ENCODE peak calls at places on chromosomes 4 and X, in nine cellular contexts. A is HepG2, E is fibroblast of lung, K is IMR-90, W is mesendoderm, L is neural progenitor cell, S is GM23248, M is MM.1S, B is endothelial cell of umbilical vein. D is an unnamed sample.

GRCh38 chr4:15756361-15756861 is 21.7 kb upstream of the CD38 start:
- DNase-seq in B (no peak), A (peak; percentile 16), K (peak; percentile 26), L (no peak), E (peak; percentile 52), M (peak; percentile 95), W (no peak), S (peak; percentile 33), D (peak; percentile 91)

GRCh38 chrX:70012756-70013155 is 37.0 kb downstream of the AWAT2 start:
- DNase-seq in S (no peak), W (peak; percentile 50), M (no peak), A (no peak), L (no peak), E (no peak), B (no peak), K (no peak), D (no peak)

GRCh38 chr4:47831026-47831689 is 6.7 kb downstream of the CORIN start:
- DNase-seq in E (no peak), S (no peak), A (no peak), M (no peak), W (no peak), B (no peak), L (no peak), K (no peak), D (no peak)

GRCh38 chr4:70704333-70705145 is 16.2 kb downstream of the UTP3 start:
- DNase-seq in S (peak; percentile 84), E (peak; percentile 68), L (peak; percentile 95), W (peak; percentile 95), K (peak; percentile 67), B (peak; percentile 81), M (peak; percentile 82), A (peak; percentile 67), D (peak; percentile 56)

GRCh38 chr4:108881190-108881589 is 118.3 kb upstream of the ETNPPL start:
- DNase-seq in W (peak; percentile 59), K (peak; percentile 96), S (peak; percentile 68), B (peak; percentile 85), E (peak; percentile 44), L (peak; percentile 28), A (no peak), M (no peak), D (peak; percentile 38)

GRCh38 chr4:6362243-6362885 is 92.7 kb downstream of the WFS1 start:
- DNase-seq in K (no peak), W (peak; percentile 33), L (no peak), A (no peak), E (no peak), S (no peak), M (no peak), B (no peak), D (no peak)

GRCh38 chr4:8854016-8854415 is 17.6 kb downstream of the HMX1 start:
- DNase-seq in A (no peak), K (no peak), B (no peak), M (no peak), S (no peak), E (no peak), L (no peak), W (no peak), D (no peak)

GRCh38 chrX:151505796-151506195 is 57.7 kb upstream of the PASD1 start:
- DNase-seq in S (peak; percentile 54), L (peak; percentile 57), M (no peak), B (peak; percentile 0), E (no peak), W (peak; percentile 53), K (no peak), A (peak; percentile 3), D (peak; percentile 21)

GRCh38 chr4:157217708-157218107 is 2.8 kb upstream of the GRIA2 start:
- DNase-seq in E (peak; percentile 42), L (peak; percentile 35), B (peak; percentile 56), W (peak; percentile 16), A (peak; percentile 3), K (peak; percentile 13), M (peak; percentile 19), S (peak; percentile 39), D (no peak)

DNA sequence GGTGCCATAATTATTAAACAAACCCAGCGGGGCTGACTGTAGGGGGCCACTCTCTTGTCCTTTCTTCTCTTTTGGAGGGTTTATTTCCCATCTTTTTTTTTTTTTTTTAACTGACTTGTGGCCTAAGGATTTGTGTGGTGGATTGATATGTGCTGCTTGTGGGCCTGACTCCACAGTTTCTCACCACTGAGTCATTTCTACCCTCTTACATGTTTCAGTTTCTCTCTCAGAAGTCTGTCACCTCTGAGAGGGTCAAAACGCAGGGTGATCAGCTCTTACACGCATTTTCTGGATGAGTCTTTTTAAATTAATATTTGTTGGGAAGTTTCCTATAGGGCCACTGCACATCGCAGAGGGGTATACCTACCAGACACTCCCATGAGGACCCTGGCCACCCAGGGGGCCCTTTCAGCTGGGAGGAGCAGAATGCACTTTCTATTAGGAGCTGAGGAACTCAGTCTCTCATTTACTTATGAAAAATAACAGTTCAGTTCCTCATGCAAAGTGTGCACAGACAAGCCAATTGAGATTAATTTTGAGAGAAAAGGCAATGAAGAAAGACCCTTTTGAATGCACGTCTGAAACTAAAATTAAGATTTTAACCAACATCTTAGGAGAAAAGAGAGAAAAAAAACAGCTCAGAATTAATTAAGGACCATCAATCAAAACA is 407.9 kb downstream of the TECRL start:
- DNase-seq in S (no peak), W (no peak), K (no peak), L (no peak), B (no peak), E (no peak), A (no peak), M (peak; percentile 79), D (no peak)
- H3K9ac ChIP-seq in S (no peak overlapping the region), W (no peak overlapping the region), K (no peak overlapping the region), L (no peak overlapping the region), B (no peak overlapping the region), E (no peak overlapping the region), A (no peak overlapping the region), M (peak overlapping the region; percentile 39), D (no peak overlapping the region)

GRCh38 chr4:153426207-153426886 is 39.8 kb upstream of the TMEM131L start:
- DNase-seq in L (no peak), E (peak; percentile 25), S (no peak), B (no peak), W (no peak), K (peak; percentile 24), A (no peak), M (no peak), D (peak; percentile 27)
- H3K4me2 ChIP-seq in L (no peak overlapping the region), E (no peak overlapping the region), S (no peak overlapping the region), B (no peak overlapping the region), W (no peak overlapping the region), K (no peak overlapping the region), A (no peak overlapping the region), M (no peak overlapping the region), D (no peak overlapping the region)

GRCh38 chr4:7804759-7805385 is 134.8 kb downstream of the AFAP1 start:
- DNase-seq in S (no peak), K (no peak), A (no peak), M (no peak), L (no peak), E (no peak), W (no peak), B (no peak), D (no peak)
- H3K9ac ChIP-seq in S (no peak overlapping the region), K (peak overlapping the region; percentile 59), A (no peak overlapping the region), M (no peak overlapping the region), L (no peak overlapping the region), E (no peak overlapping the region), W (no peak overlapping the region), B (peak overlapping the region; percentile 91), D (no peak overlapping the region)

DNA sequence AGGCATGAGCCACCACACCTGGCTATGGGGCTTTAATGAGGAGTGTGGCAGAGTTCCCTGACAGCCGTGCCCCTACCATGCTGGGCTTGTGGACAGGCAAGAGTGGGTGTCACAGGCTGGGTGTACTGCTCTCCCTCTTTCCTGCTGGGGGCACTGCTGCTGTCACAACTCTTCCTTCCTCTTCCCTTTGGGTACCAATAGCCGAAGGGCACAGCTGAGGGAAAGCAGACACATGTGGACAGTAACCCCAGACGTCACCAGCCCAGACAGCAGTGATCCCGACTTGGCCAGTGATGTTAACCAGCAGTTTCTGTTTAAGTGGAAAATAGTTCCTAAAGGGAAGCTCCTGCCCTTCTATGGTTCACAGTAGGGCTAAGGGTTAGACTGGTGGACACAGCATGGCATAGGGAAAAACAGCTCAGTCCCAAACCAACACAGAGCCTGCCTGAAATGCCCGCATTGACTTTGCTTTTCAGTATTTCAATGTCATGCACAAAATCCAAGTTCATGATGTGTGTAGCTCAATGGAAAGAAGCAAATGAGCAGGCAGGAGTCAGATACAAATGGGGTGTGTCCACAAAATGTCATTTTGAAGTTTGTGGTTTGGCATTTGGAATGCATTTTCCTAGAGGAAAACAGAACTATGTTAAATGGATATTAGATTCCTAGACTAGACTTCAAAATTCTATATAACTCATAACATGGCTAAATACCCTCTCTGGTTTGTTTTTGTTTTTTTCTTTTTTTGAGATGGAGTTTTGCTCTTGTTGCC is 24.9 kb upstream of the DDX3X start:
- DNase-seq in M (no peak), W (no peak), E (peak; percentile 51), L (no peak), B (no peak), A (no peak), K (no peak), S (peak; percentile 23), D (no peak)
- H3K4me2 ChIP-seq in M (no peak overlapping the region), W (no peak overlapping the region), E (no peak overlapping the region), L (no peak overlapping the region), B (no peak overlapping the region), A (no peak overlapping the region), K (no peak overlapping the region), S (no peak overlapping the region), D (no peak overlapping the region)

DNA sequence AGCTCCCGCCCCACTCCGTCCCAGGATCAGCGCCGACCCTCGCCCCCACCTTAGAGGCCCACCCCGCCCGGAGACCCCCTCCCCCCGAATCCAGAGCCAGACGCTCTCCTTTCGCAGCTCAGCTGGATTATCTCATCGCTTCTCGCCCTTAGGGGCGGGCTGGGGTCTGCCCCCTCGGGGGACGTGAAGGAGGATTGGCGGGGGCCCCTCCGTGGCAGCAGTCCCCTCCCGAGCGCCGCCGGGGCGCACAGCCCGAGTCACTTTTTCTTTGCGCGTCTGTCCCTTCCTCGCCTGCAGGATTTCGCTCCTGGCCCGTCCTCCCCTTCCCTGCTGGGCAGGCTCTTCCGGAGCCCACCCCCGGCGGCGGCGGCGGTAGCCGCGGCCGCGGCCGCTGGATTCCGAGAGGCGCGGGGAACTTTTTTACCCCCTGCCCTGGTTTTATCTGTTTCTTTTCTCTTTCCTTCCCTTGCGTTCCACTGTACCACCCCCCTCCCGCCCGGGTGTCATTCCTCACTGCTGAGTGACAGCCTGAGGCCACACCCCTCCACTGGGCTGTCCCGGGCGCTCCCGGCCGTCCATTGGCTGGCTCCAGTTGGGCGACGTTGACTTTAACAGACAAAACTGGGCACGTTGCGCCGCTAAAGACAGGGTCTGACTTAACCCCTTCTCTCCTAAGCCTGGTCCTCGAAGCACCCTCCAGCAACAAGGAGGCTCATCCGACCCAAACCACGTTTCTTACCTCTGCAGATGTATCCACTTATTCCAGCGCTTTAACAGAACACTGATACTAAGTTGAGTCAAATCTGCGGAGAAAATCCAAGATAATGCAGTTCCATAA is 467 bp upstream of the NKX3-2 start:
- DNase-seq in M (no peak), B (peak; percentile 60), W (peak; percentile 97), K (peak; percentile 64), E (peak; percentile 71), L (peak; percentile 93), S (peak; percentile 76), A (peak; percentile 66), D (peak; percentile 70)
- H3K9ac ChIP-seq in M (no peak overlapping the region), B (no peak overlapping the region), W (peak overlapping the region; percentile 46), K (no peak overlapping the region), E (no peak overlapping the region), L (no peak overlapping the region), S (no peak overlapping the region), A (peak overlapping the region; percentile 24), D (no peak overlapping the region)

DNA sequence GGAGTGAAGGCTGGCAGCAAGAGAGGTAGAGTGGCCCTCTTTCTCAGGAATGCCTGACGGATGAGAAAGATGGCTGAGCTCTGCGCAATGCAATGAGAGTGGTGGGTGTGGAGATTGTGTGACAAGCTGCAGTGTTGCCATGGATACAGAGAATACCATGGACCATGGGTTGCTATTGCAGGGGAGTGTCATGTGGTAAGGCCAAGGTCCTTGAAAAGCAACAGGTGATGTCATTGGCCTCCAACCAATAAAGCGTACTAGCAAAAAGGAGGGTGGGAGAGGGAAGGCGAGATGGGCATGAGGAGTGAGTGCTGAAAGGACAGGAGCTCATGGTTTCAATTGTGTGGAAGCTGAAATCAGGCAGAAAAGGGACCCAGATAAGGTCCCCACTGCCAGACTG is 1.8 kb downstream of the PNMA5 start:
- DNase-seq in W (peak; percentile 52), E (no peak), A (no peak), B (no peak), L (no peak), M (no peak), S (no peak), K (no peak), D (no peak)
- H3K4me2 ChIP-seq in W (no peak overlapping the region), E (no peak overlapping the region), A (no peak overlapping the region), B (no peak overlapping the region), L (no peak overlapping the region), M (no peak overlapping the region), S (no peak overlapping the region), K (no peak overlapping the region), D (no peak overlapping the region)

D was measured in mammary epithelial cell.